ENCODE peak calls at places on chromosome 11, in eight cellular contexts. One of them, this sample, is unnamed.

GRCh38 chr11:44030276-44030932 is 17.4 kb upstream of the ACCSL start:
- DNase-seq in IMR-90: peak
- DNase-seq in AG10803: peak
- DNase-seq in neural crest cell: peak
- DNase-seq in GM23338: peak
- DNase-seq in brain microvascular endothelial cell: peak
- DNase-seq in fibroblast of lung: peak
- DNase-seq in PC-9: no peak
- DNase-seq in this sample: peak

GRCh38 chr11:17722000-17722643 is 2.8 kb downstream of the MYOD1 start:
- DNase-seq in IMR-90: peak
- DNase-seq in AG10803: no peak
- DNase-seq in neural crest cell: no peak
- DNase-seq in GM23338: peak
- DNase-seq in brain microvascular endothelial cell: no peak
- DNase-seq in fibroblast of lung: peak
- DNase-seq in PC-9: no peak
- DNase-seq in this sample: no peak

GRCh38 chr11:129331217-129331616 is 44.4 kb upstream of the BARX2 start:
- DNase-seq in IMR-90: peak
- DNase-seq in AG10803: peak
- DNase-seq in neural crest cell: no peak
- DNase-seq in GM23338: no peak
- DNase-seq in brain microvascular endothelial cell: no peak
- DNase-seq in fibroblast of lung: peak
- DNase-seq in PC-9: no peak
- DNase-seq in this sample: no peak

GRCh38 chr11:18111005-18111404 is 5.1 kb upstream of the SAAL1 start:
- DNase-seq in IMR-90: no peak
- DNase-seq in AG10803: no peak
- DNase-seq in neural crest cell: no peak
- DNase-seq in GM23338: peak
- DNase-seq in brain microvascular endothelial cell: no peak
- DNase-seq in fibroblast of lung: no peak
- DNase-seq in PC-9: no peak
- DNase-seq in this sample: no peak

GRCh38 chr11:44817207-44817944 is 90.6 kb downstream of the TSPAN18 start:
- DNase-seq in IMR-90: peak
- DNase-seq in AG10803: peak
- DNase-seq in neural crest cell: no peak
- DNase-seq in GM23338: no peak
- DNase-seq in brain microvascular endothelial cell: no peak
- DNase-seq in fibroblast of lung: no peak
- DNase-seq in PC-9: no peak
- DNase-seq in this sample: no peak

GRCh38 chr11:45959851-45960250 is 37.4 kb downstream of the LARGE2 start:
- DNase-seq in IMR-90: no peak
- DNase-seq in AG10803: peak
- DNase-seq in neural crest cell: no peak
- DNase-seq in GM23338: no peak
- DNase-seq in brain microvascular endothelial cell: no peak
- DNase-seq in fibroblast of lung: no peak
- DNase-seq in PC-9: no peak
- DNase-seq in this sample: no peak

GRCh38 chr11:72005347-72006260 is 6.9 kb downstream of the IL18BP start:
- DNase-seq in IMR-90: no peak
- DNase-seq in AG10803: no peak
- DNase-seq in neural crest cell: no peak
- DNase-seq in GM23338: no peak
- DNase-seq in brain microvascular endothelial cell: no peak
- DNase-seq in fibroblast of lung: no peak
- DNase-seq in PC-9: no peak
- DNase-seq in this sample: no peak

GRCh38 chr11:1571760-1572199 is 291 bp downstream of the DUSP8 start:
- DNase-seq in IMR-90: no peak
- DNase-seq in AG10803: no peak
- DNase-seq in neural crest cell: no peak
- DNase-seq in GM23338: no peak
- DNase-seq in brain microvascular endothelial cell: no peak
- DNase-seq in fibroblast of lung: no peak
- DNase-seq in PC-9: no peak
- DNase-seq in this sample: no peak

GRCh38 chr11:95074806-95075563 is 8.3 kb downstream of the SRSF8 start:
- DNase-seq in IMR-90: no peak
- DNase-seq in AG10803: no peak
- DNase-seq in neural crest cell: no peak
- DNase-seq in GM23338: no peak
- DNase-seq in brain microvascular endothelial cell: no peak
- DNase-seq in fibroblast of lung: peak
- DNase-seq in PC-9: peak
- DNase-seq in this sample: no peak

GRCh38 chr11:93330446-93330984 is at the start of gene DEUP1:
- DNase-seq in IMR-90: no peak
- DNase-seq in AG10803: peak
- DNase-seq in neural crest cell: peak
- DNase-seq in GM23338: peak
- DNase-seq in brain microvascular endothelial cell: no peak
- DNase-seq in fibroblast of lung: peak
- DNase-seq in PC-9: peak
- DNase-seq in this sample: peak

GRCh38 chr11:72524711-72525110 is 90.4 kb upstream of the CLPB start:
- DNase-seq in IMR-90: peak
- DNase-seq in AG10803: peak
- DNase-seq in neural crest cell: no peak
- DNase-seq in GM23338: no peak
- DNase-seq in brain microvascular endothelial cell: peak
- DNase-seq in fibroblast of lung: no peak
- DNase-seq in PC-9: no peak
- DNase-seq in this sample: no peak

GRCh38 chr11:117908959-117909610 is 20.1 kb downstream of the TMPRSS13 start:
- DNase-seq in IMR-90: no peak
- DNase-seq in AG10803: no peak
- DNase-seq in neural crest cell: no peak
- DNase-seq in GM23338: peak
- DNase-seq in brain microvascular endothelial cell: no peak
- DNase-seq in fibroblast of lung: no peak
- DNase-seq in PC-9: no peak
- DNase-seq in this sample: no peak

GRCh38 chr11:71240865-71241691 is 11.3 kb downstream of the SHANK2 start:
- DNase-seq in IMR-90: peak
- DNase-seq in AG10803: peak
- DNase-seq in neural crest cell: peak
- DNase-seq in GM23338: peak
- DNase-seq in brain microvascular endothelial cell: peak
- DNase-seq in fibroblast of lung: peak
- DNase-seq in PC-9: peak
- DNase-seq in this sample: no peak

GRCh38 chr11:128506999-128507591 is 80.3 kb downstream of the ETS1 start:
- DNase-seq in IMR-90: peak
- DNase-seq in AG10803: peak
- DNase-seq in neural crest cell: no peak
- DNase-seq in GM23338: peak
- DNase-seq in brain microvascular endothelial cell: peak
- DNase-seq in fibroblast of lung: peak
- DNase-seq in PC-9: peak
- DNase-seq in this sample: no peak

GRCh38 chr11:13929551-13929950 is 33.0 kb upstream of the SPON1 start:
- DNase-seq in IMR-90: no peak
- DNase-seq in AG10803: no peak
- DNase-seq in neural crest cell: no peak
- DNase-seq in GM23338: no peak
- DNase-seq in brain microvascular endothelial cell: no peak
- DNase-seq in fibroblast of lung: no peak
- DNase-seq in PC-9: no peak
- DNase-seq in this sample: no peak

GRCh38 chr11:83282084-83282716 is 4.0 kb downstream of the CCDC90B start:
- DNase-seq in IMR-90: peak
- DNase-seq in AG10803: peak
- DNase-seq in neural crest cell: no peak
- DNase-seq in GM23338: no peak
- DNase-seq in brain microvascular endothelial cell: no peak
- DNase-seq in fibroblast of lung: no peak
- DNase-seq in PC-9: no peak
- DNase-seq in this sample: no peak

GRCh38 chr11:108593214-108593909 is at the start of gene EXPH5:
- DNase-seq in IMR-90: peak
- DNase-seq in AG10803: peak
- DNase-seq in neural crest cell: peak
- DNase-seq in GM23338: peak
- DNase-seq in brain microvascular endothelial cell: peak
- DNase-seq in fibroblast of lung: peak
- DNase-seq in PC-9: peak
- DNase-seq in this sample: peak

GRCh38 chr11:125170001-125170405 is 5.5 kb downstream of the PKNOX2 start:
- DNase-seq in IMR-90: peak
- DNase-seq in AG10803: no peak
- DNase-seq in neural crest cell: no peak
- DNase-seq in GM23338: peak
- DNase-seq in brain microvascular endothelial cell: peak
- DNase-seq in fibroblast of lung: no peak
- DNase-seq in PC-9: no peak
- DNase-seq in this sample: no peak

GRCh38 chr11:5368502-5369043 is 15.0 kb upstream of the OR51M1 start:
- DNase-seq in IMR-90: no peak
- DNase-seq in AG10803: no peak
- DNase-seq in neural crest cell: no peak
- DNase-seq in GM23338: peak
- DNase-seq in brain microvascular endothelial cell: no peak
- DNase-seq in fibroblast of lung: no peak
- DNase-seq in PC-9: no peak
- DNase-seq in this sample: no peak

GRCh38 chr11:5367461-5368074 is 16.0 kb upstream of the OR51M1 start:
- DNase-seq in IMR-90: peak
- DNase-seq in AG10803: peak
- DNase-seq in neural crest cell: no peak
- DNase-seq in GM23338: no peak
- DNase-seq in brain microvascular endothelial cell: peak
- DNase-seq in fibroblast of lung: peak
- DNase-seq in PC-9: no peak
- DNase-seq in this sample: no peak

GRCh38 chr11:5364214-5364613 is 12.9 kb downstream of the OR51B6 start:
- DNase-seq in IMR-90: peak
- DNase-seq in AG10803: peak
- DNase-seq in neural crest cell: no peak
- DNase-seq in GM23338: no peak
- DNase-seq in brain microvascular endothelial cell: peak
- DNase-seq in fibroblast of lung: peak
- DNase-seq in PC-9: no peak
- DNase-seq in this sample: no peak

GRCh38 chr11:5366856-5367255 is 15.5 kb downstream of the OR51B6 start:
- DNase-seq in IMR-90: peak
- DNase-seq in AG10803: peak
- DNase-seq in neural crest cell: no peak
- DNase-seq in GM23338: no peak
- DNase-seq in brain microvascular endothelial cell: no peak
- DNase-seq in fibroblast of lung: no peak
- DNase-seq in PC-9: no peak
- DNase-seq in this sample: no peak

GRCh38 chr11:5369793-5370192 is 13.8 kb upstream of the OR51M1 start:
- DNase-seq in IMR-90: peak
- DNase-seq in AG10803: peak
- DNase-seq in neural crest cell: no peak
- DNase-seq in GM23338: peak
- DNase-seq in brain microvascular endothelial cell: peak
- DNase-seq in fibroblast of lung: peak
- DNase-seq in PC-9: no peak
- DNase-seq in this sample: peak
- TF ChIP-seq CTCF in IMR-90: peak
- TF ChIP-seq CTCF in AG10803: peak
- TF ChIP-seq CTCF in neural crest cell: peak
- TF ChIP-seq CTCF in GM23338: peak
- TF ChIP-seq CTCF in brain microvascular endothelial cell: peak
- TF ChIP-seq CTCF in fibroblast of lung: peak
- TF ChIP-seq CTCF in PC-9: no peak
- TF ChIP-seq CTCF in this sample: no peak

DNA sequence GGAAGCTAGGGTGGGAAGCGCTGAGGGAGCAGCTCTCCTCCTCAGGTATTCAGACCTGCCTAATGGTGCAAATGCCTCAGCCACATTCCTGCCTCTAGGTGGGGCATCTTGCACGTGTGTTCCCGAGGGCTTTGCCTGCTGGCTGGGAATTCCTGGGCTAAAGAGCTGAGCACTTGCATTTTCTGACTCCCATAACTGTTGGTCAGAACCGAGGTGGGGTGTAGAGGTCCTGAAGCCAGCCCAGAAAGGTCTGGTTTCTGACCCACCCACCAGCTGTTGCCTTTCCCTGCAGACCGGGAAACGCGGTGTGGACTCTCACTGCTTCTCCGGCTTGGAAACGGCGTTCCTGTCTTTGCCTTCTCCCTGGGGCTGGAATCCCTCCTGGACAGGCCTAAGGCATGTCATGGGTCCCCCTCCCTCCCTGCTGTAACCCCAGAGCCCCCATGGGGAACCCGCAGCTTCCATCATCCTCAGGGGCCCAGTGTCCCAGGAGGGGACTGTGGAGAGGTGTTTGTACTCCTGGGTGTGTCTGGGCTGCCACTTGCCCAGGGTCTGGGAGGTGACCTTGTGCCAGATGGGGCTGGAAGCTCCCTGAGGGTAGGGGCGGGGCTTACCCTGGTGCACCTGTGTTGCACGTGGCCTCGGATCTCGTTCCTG is 24.0 kb upstream of the SMIM38 start:
- DNase-seq in IMR-90: peak
- DNase-seq in AG10803: peak
- DNase-seq in neural crest cell: peak
- DNase-seq in GM23338: peak
- DNase-seq in brain microvascular endothelial cell: peak
- DNase-seq in fibroblast of lung: peak
- DNase-seq in PC-9: peak
- DNase-seq in this sample: peak
- TF ChIP-seq CTCF in IMR-90: peak
- TF ChIP-seq CTCF in AG10803: peak
- TF ChIP-seq CTCF in neural crest cell: peak
- TF ChIP-seq CTCF in GM23338: peak
- TF ChIP-seq CTCF in brain microvascular endothelial cell: peak
- TF ChIP-seq CTCF in fibroblast of lung: peak
- TF ChIP-seq CTCF in PC-9: peak
- TF ChIP-seq CTCF in this sample: peak

GRCh38 chr11:20715464-20715863 is 46.1 kb downstream of the NELL1 start:
- DNase-seq in IMR-90: no peak
- DNase-seq in AG10803: no peak
- DNase-seq in neural crest cell: no peak
- DNase-seq in GM23338: no peak
- DNase-seq in brain microvascular endothelial cell: no peak
- DNase-seq in fibroblast of lung: no peak
- DNase-seq in PC-9: no peak
- DNase-seq in this sample: no peak
- TF ChIP-seq CTCF in IMR-90: no peak
- TF ChIP-seq CTCF in AG10803: no peak
- TF ChIP-seq CTCF in neural crest cell: no peak
- TF ChIP-seq CTCF in GM23338: no peak
- TF ChIP-seq CTCF in brain microvascular endothelial cell: no peak
- TF ChIP-seq CTCF in fibroblast of lung: no peak
- TF ChIP-seq CTCF in PC-9: no peak
- TF ChIP-seq CTCF in this sample: no peak

GRCh38 chr11:127461575-127462344 is 461.2 kb upstream of the KIRREL3 start:
- DNase-seq in IMR-90: no peak
- DNase-seq in AG10803: no peak
- DNase-seq in neural crest cell: no peak
- DNase-seq in GM23338: no peak
- DNase-seq in brain microvascular endothelial cell: no peak
- DNase-seq in fibroblast of lung: no peak
- DNase-seq in PC-9: no peak
- DNase-seq in this sample: no peak

GRCh38 chr11:127454856-127455255 is 454.3 kb upstream of the KIRREL3 start:
- DNase-seq in IMR-90: no peak
- DNase-seq in AG10803: no peak
- DNase-seq in neural crest cell: no peak
- DNase-seq in GM23338: peak
- DNase-seq in brain microvascular endothelial cell: no peak
- DNase-seq in fibroblast of lung: no peak
- DNase-seq in PC-9: no peak
- DNase-seq in this sample: no peak

GRCh38 chr11:127458561-127458960 is 458.0 kb upstream of the KIRREL3 start:
- DNase-seq in IMR-90: no peak
- DNase-seq in AG10803: no peak
- DNase-seq in neural crest cell: no peak
- DNase-seq in GM23338: no peak
- DNase-seq in brain microvascular endothelial cell: no peak
- DNase-seq in fibroblast of lung: no peak
- DNase-seq in PC-9: no peak
- DNase-seq in this sample: no peak
- TF ChIP-seq CTCF in IMR-90: no peak
- TF ChIP-seq CTCF in AG10803: no peak
- TF ChIP-seq CTCF in neural crest cell: no peak
- TF ChIP-seq CTCF in GM23338: no peak
- TF ChIP-seq CTCF in brain microvascular endothelial cell: no peak
- TF ChIP-seq CTCF in fibroblast of lung: no peak
- TF ChIP-seq CTCF in PC-9: no peak
- TF ChIP-seq CTCF in this sample: no peak

This sample was measured in glutamatergic neuron.